ENCODE peak calls at places on chromosomes 12 and 14, in seven cellular contexts. B is CD8-positive, alpha-beta memory T cell; Y is K562; Z is mesenchymal stem cell; D is osteoblast; F is transverse colon; P is aorta. R is an unnamed sample. For H3K27me3, the result is how much of the 10 kb centered on the place peaks cover.

GRCh38 chr12:106301611-106302321 is 767 bp upstream of the TCP11L2 start:
- DNase-seq in B (peak), Y (peak), Z (peak), D (peak), F (peak), P (no peak), R (peak)

GRCh38 chr14:53295985-53296582 is 143.0 kb upstream of the DDHD1 start:
- DNase-seq in B (peak), Y (peak), Z (peak), D (no peak), F (no peak), P (no peak), R (peak)

GRCh38 chr14:29681308-29681707 is 246.3 kb downstream of the PRKD1 start:
- DNase-seq in B (no peak), Y (no peak), Z (no peak), D (peak), F (no peak), P (no peak), R (no peak)

GRCh38 chr14:53634793-53635192 is 321.8 kb downstream of the BMP4 start:
- DNase-seq in B (no peak), Y (no peak), Z (no peak), D (no peak), F (no peak), P (no peak), R (no peak)

GRCh38 chr14:94689218-94689984 is 77.2 kb downstream of the SERPINA3 start:
- DNase-seq in B (peak), Y (peak), Z (peak), D (peak), F (peak), P (peak), R (peak)

GRCh38 chr12:128068211-128068610 is 198.8 kb upstream of the TMEM132C start:
- DNase-seq in B (no peak), Y (no peak), Z (no peak), D (no peak), F (no peak), P (no peak), R (no peak)

GRCh38 chr12:109291531-109292341 is 17.3 kb downstream of the FOXN4 start:
- DNase-seq in B (no peak), Y (no peak), Z (peak), D (peak), F (peak), P (peak), R (no peak)

GRCh38 chr12:106747973-106748436 is 26.5 kb upstream of the RIC8B start:
- DNase-seq in B (peak), Y (no peak), Z (no peak), D (no peak), F (no peak), P (no peak), R (peak)

GRCh38 chr14:39175445-39176262 is 600 bp downstream of the PNN start:
- DNase-seq in B (no peak), Y (no peak), Z (no peak), D (peak), F (no peak), P (no peak), R (no peak)

GRCh38 chr12:12010277-12011031 is 60.3 kb upstream of the BCL2L14 start:
- DNase-seq in B (peak), Y (no peak), Z (peak), D (peak), F (peak), P (no peak), R (peak)

GRCh38 chr12:26782372-26783132 is 50.4 kb downstream of the ITPR2 start:
- DNase-seq in B (no peak), Y (no peak), Z (no peak), D (no peak), F (no peak), P (no peak), R (no peak)

GRCh38 chr14:93073833-93074769 is 41.6 kb downstream of the ITPK1 start:
- DNase-seq in B (no peak), Y (no peak), Z (peak), D (peak), F (no peak), P (no peak), R (no peak)

GRCh38 chr12:122368361-122369073 is 54.0 kb downstream of the CLIP1 start:
- DNase-seq in B (no peak), Y (no peak), Z (peak), D (no peak), F (no peak), P (no peak), R (no peak)

GRCh38 chr12:78778339-78778738 is 86.2 kb upstream of the SYT1 start:
- DNase-seq in B (no peak), Y (no peak), Z (no peak), D (no peak), F (no peak), P (no peak), R (no peak)

GRCh38 chr12:80598004-80598606 is 109.3 kb upstream of the MYF6 start:
- DNase-seq in B (no peak), Y (no peak), Z (peak), D (no peak), F (no peak), P (no peak), R (no peak)

GRCh38 chr12:115749485-115749884 is 528.0 kb downstream of the MED13L start:
- DNase-seq in B (no peak), Y (no peak), Z (no peak), D (no peak), F (no peak), P (no peak), R (no peak)

GRCh38 chr12:26044007-26044394 is 80.8 kb downstream of the BHLHE41 start:
- DNase-seq in B (no peak), Y (no peak), Z (no peak), D (peak), F (no peak), P (no peak), R (no peak)

GRCh38 chr12:28489256-28489655 is 299.0 kb downstream of the CCDC91 start:
- DNase-seq in B (no peak), Y (no peak), Z (no peak), D (no peak), F (no peak), P (no peak), R (no peak)

GRCh38 chr12:104358353-104359003 is 54.9 kb downstream of the EID3 start:
- DNase-seq in B (peak), Y (peak), Z (peak), D (no peak), F (peak), P (no peak), R (peak)

GRCh38 chr12:91985002-91985767 is 160.5 kb downstream of the BTG1 start:
- DNase-seq in B (peak), Y (no peak), Z (peak), D (peak), F (no peak), P (no peak), R (no peak)

GRCh38 chr14:53553221-53553620 is 400.1 kb upstream of the DDHD1 start:
- DNase-seq in B (no peak), Y (no peak), Z (no peak), D (no peak), F (no peak), P (no peak), R (no peak)

GRCh38 chr12:84638811-84639368 is 273.7 kb downstream of the SLC6A15 start:
- DNase-seq in B (no peak), Y (no peak), Z (peak), D (no peak), F (no peak), P (no peak), R (no peak)

GRCh38 chr12:121034906-121035305 is 4.1 kb downstream of the OASL start:
- DNase-seq in B (no peak), Y (no peak), Z (no peak), D (no peak), F (no peak), P (no peak), R (no peak)

GRCh38 chr14:54650331-54651017 is 83.5 kb downstream of the SAMD4A start:
- DNase-seq in B (no peak), Y (no peak), Z (peak), D (peak), F (peak), P (peak), R (no peak)

GRCh38 chr12:51827925-51828818 is 20.3 kb downstream of the FIGNL2 start:
- DNase-seq in B (no peak), Y (peak), Z (no peak), D (peak), F (peak), P (no peak), R (no peak)

GRCh38 chr14:73750161-73750901 is 36.1 kb upstream of the PNMA1 start:
- DNase-seq in B (no peak), Y (no peak), Z (no peak), D (peak), F (no peak), P (no peak), R (no peak)

GRCh38 chr12:28550757-28551381 is 360.6 kb downstream of the CCDC91 start:
- DNase-seq in B (no peak), Y (no peak), Z (peak), D (peak), F (no peak), P (no peak), R (no peak)

GRCh38 chr14:58677525-58677924 is 39.8 kb downstream of the DACT1 start:
- DNase-seq in B (no peak), Y (no peak), Z (no peak), D (no peak), F (no peak), P (no peak), R (no peak)

GRCh38 chr14:50139192-50139591 is 22.8 kb upstream of the VCPKMT start:
- DNase-seq in B (no peak), Y (no peak), Z (no peak), D (no peak), F (no peak), P (no peak), R (no peak)

GRCh38 chr14:23577710-23578392 is 739 bp downstream of the JPH4 start:
- DNase-seq in B (no peak), Y (no peak), Z (no peak), D (no peak), F (no peak), P (no peak), R (no peak)

GRCh38 chr14:23577004-23577681 is 1.4 kb downstream of the JPH4 start:
- DNase-seq in B (no peak), Y (no peak), Z (no peak), D (peak), F (no peak), P (no peak), R (no peak)

GRCh38 chr14:23579311-23579630 is 681 bp upstream of the JPH4 start:
- DNase-seq in B (no peak), Y (no peak), Z (no peak), D (no peak), F (no peak), P (no peak), R (no peak)

GRCh38 chr14:23579739-23580138 is 1.1 kb upstream of the JPH4 start:
- DNase-seq in B (no peak), Y (no peak), Z (no peak), D (no peak), F (no peak), P (no peak), R (no peak)

DNA sequence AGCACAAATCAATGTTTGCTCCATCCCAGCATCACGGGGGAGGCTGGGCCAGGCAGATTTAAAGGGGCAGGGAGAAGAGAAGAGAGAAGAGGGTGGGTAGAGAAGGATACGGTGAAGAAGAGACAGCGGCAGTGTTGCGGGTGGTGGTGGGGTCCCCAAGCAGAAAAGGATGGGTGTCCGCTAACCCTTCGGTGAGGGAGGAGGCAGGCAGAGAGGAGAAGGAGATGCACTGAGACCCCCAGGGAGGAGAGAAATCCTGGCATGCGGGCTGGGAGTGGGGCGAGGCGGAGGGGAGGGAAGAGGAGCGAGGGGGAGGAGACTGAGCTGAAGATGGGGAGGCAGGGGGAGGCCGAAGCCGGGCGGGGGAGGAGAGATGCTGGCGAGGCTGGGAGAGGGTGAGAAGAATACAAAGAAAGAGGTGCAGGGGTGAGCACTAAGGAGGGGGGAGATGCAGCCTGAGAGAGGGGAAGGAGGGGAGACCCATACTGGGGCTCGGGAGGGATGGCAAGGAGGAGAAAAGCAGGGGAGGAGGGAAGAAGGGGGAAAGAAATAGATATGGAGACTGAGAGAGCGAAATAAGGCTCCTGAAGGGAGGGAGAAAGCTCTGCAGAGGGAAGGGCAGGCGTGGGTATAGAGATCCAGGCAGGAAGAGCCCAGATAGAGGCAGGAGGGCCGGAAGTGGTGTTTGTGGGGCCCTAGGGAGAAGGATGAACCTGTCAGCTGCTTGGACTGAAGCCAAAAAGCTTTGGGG is at the start of gene JPH4:
- DNase-seq in B (no peak), Y (peak), Z (no peak), D (peak), F (no peak), P (no peak), R (no peak)
- H3K27me3 ChIP-seq in B (under half), Y (under half), Z (half or more), D (under half), F (half or more), P (under half), R (under half)

DNA sequence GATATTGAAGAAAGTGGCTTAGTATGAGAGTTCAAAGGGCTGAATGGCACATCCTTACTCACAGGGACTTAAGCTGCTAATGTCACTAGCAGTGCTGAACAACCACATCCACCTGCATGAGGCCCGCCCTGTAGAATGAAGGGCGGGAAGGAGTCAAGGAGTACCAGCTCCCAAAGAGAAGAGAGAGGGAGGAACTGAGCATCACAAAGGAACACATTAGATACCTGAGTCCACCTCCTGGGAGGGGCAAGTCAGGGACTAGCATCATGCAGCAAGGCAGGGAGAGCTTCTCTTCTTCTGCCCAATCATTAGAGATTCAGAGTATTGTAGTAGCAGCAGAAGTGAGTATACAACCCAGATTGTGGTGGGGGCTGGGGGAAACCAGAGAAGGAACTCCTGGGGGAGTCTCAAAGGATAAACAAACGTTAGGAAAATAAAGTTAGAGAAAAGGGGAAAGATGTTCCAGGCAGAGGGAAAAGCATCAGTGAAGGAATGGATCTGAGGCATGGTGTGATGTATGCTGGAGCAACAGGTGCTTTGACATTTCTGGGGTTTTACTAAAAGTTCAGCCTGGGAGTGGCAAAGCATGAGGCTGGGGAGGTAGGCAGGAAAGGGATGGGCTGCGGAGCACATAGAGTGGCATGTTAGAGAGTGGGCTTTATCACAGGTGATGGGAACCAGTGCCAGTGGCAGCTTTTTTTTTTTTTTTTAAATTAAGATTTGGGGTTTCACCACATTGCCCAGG is 21.0 kb upstream of the GRIP1 start:
- DNase-seq in B (no peak), Y (no peak), Z (no peak), D (peak), F (no peak), P (no peak), R (no peak)
- H3K27me3 ChIP-seq in B (under half), Y (under half), Z (under half), D (under half), F (under half), P (under half), R (under half)

GRCh38 chr14:100566586-100566985 is 20.6 kb downstream of the BEGAIN start:
- DNase-seq in B (no peak), Y (no peak), Z (no peak), D (no peak), F (no peak), P (no peak), R (no peak)
- H3K27me3 ChIP-seq in B (under half), Y (under half), Z (under half), D (under half), F (half or more), P (under half), R (under half)

DNA sequence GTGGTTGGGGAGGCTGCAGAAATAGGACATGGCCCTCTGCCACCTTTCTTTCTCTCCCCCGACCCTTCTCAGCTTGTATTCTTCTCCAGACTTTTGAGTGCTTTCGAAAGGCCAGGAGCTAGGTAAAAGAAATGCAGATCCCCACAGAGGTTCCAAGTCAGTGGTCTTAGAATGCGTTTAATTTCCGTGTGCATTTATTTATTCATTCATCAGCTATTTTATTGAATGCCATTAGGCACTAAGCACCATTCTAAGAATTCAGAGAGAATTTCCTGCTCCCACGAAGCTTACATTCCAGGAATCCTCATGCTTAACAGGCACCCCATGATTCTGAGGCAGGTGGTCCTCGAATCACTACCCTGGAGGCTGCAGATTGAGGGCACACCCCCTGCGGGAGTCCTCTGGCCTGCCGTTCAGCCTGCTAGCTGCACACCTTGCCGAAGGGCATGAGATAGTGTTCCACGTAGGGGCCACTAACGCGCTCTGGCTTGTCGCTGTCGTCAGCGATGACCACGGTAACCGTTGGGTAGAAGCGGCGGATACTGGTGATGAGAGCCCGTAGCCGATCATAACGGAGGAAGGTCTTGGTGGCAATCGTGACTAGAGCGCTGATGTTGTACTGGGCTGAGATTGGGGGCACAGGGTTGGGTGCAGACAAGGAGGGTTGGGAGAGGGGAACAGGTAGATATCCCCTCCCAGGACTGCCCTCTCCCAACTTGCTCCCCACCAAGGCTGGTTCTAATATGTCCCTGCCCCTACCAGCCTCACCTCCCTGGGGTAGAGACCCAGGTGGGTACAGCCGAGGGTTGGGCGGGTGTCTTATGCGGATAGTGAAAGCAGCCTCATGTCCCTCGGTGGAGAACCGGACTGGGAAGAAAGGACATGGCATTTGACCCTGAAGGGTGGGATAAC is 4.5 kb downstream of the B4GALNT1 start:
- DNase-seq in B (no peak), Y (no peak), Z (no peak), D (peak), F (no peak), P (no peak), R (no peak)
- H3K27me3 ChIP-seq in B (half or more), Y (under half), Z (half or more), D (under half), F (half or more), P (under half), R (half or more)

GRCh38 chr12:212383-212798 is 1.6 kb downstream of the SLC6A12 start:
- DNase-seq in B (no peak), Y (no peak), Z (no peak), D (no peak), F (no peak), P (no peak), R (no peak)

GRCh38 chr12:209851-210250 is 4.1 kb downstream of the SLC6A12 start:
- DNase-seq in B (no peak), Y (no peak), Z (no peak), D (no peak), F (no peak), P (no peak), R (no peak)

GRCh38 chr12:210277-211141 is 3.4 kb downstream of the SLC6A12 start:
- DNase-seq in B (no peak), Y (no peak), Z (no peak), D (no peak), F (no peak), P (peak), R (no peak)

GRCh38 chr12:211639-212382 is 2.1 kb downstream of the SLC6A12 start:
- DNase-seq in B (no peak), Y (no peak), Z (no peak), D (no peak), F (no peak), P (peak), R (no peak)

GRCh38 chr12:211142-211465 is 2.9 kb downstream of the SLC6A12 start:
- DNase-seq in B (no peak), Y (no peak), Z (no peak), D (no peak), F (no peak), P (peak), R (no peak)
- H3K27me3 ChIP-seq in B (under half), Y (under half), Z (half or more), D (half or more), F (under half), P (under half), R (under half)

GRCh38 chr12:95553202-95553943 is 2.1 kb upstream of the USP44 start:
- DNase-seq in B (no peak), Y (no peak), Z (no peak), D (no peak), F (no peak), P (no peak), R (no peak)

GRCh38 chr12:95549392-95550084 is 1.7 kb downstream of the USP44 start:
- DNase-seq in B (no peak), Y (no peak), Z (no peak), D (no peak), F (peak), P (no peak), R (no peak)

GRCh38 chr12:95554532-95555071 is 3.3 kb upstream of the USP44 start:
- DNase-seq in B (no peak), Y (no peak), Z (no peak), D (no peak), F (no peak), P (no peak), R (no peak)

GRCh38 chr12:95551305-95551704 is at the start of gene USP44:
- DNase-seq in B (no peak), Y (no peak), Z (no peak), D (no peak), F (no peak), P (no peak), R (no peak)

DNA sequence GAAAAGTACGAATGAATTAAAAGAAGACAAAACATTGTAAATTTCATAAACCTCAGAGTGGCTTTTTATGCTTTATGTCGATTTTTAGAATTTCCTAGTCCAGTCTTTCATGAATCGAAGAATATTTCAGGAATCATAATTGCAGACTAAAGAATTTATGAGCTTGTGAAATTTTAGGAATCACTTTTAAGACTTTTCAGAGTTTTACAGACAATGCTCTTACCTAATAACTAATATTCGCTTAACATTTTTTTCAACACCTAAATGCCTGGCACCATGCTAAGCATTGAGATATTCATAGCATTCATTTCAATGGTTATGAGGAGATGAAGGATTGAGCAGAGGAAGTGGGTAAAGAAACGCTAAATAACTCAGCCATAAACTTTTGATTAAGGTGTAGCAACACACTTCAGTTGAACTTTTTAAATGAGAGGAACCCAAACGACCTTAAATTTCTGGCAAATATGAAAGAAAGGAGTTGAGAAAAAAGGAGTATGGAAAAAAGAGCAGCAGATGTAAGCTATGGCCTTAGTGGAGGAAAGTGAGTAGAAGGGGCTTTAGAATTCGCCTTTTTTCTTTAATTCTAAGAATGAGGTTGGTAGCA is 739 bp upstream of the USP44 start:
- DNase-seq in B (peak), Y (no peak), Z (no peak), D (peak), F (no peak), P (no peak), R (no peak)
- H3K27me3 ChIP-seq in B (under half), Y (under half), Z (under half), D (half or more), F (under half), P (under half), R (under half)